ENCODE peak calls at places on chromosomes 13 and 19, in four cellular contexts. X is upper lobe of left lung, T is endodermal cell, E is progenitor cell of endocrine pancreas. U is an unnamed sample.

GRCh38 chr13:33931397-33931987 is 113.5 kb downstream of the RFC3 start:
- DNase-seq in T (peak; percentile 63), X (no peak), E (peak; percentile 21), U (no peak)

GRCh38 chr19:55602104-55603001 is 2.3 kb downstream of the ZNF524 start:
- DNase-seq in E (no peak), T (no peak), X (peak; percentile 88), U (no peak)

GRCh38 chr13:94345374-94346195 is 133.9 kb downstream of the DCT start:
- DNase-seq in E (no peak), T (no peak), X (no peak), U (no peak)

GRCh38 chr13:111844222-111844671 is 222.7 kb upstream of the SOX1 start:
- DNase-seq in X (no peak), T (no peak), E (no peak), U (no peak)

GRCh38 chr13:76884167-76884566 is 2.0 kb downstream of the KCTD12 start:
- DNase-seq in X (no peak), E (no peak), T (peak; percentile 87), U (no peak)

GRCh38 chr19:1663854-1664253 is 11.4 kb upstream of the TCF3 start:
- DNase-seq in X (no peak), E (no peak), T (no peak), U (no peak)

GRCh38 chr13:100235311-100235901 is 146.5 kb downstream of the PCCA start:
- DNase-seq in E (no peak), T (no peak), X (no peak), U (no peak)

GRCh38 chr13:34165158-34165557 is 347.2 kb downstream of the RFC3 start:
- DNase-seq in E (no peak), T (no peak), X (no peak), U (no peak)

GRCh38 chr13:101728615-101729014 is 276.1 kb downstream of the ITGBL1 start:
- DNase-seq in E (no peak), X (no peak), T (no peak), U (no peak)

GRCh38 chr19:2044709-2045500 is 6.1 kb downstream of the MKNK2 start:
- DNase-seq in T (peak; percentile 45), E (no peak), X (peak; percentile 69), U (no peak)

GRCh38 chr19:55766466-55766865 is 2.5 kb upstream of the RFPL4AL1 start:
- DNase-seq in X (no peak), T (no peak), E (no peak), U (no peak)

GRCh38 chr19:32456406-32456805 is 50.8 kb downstream of the DPY19L3 start:
- DNase-seq in X (no peak), T (no peak), E (no peak), U (no peak)

GRCh38 chr19:32460476-32460875 is 54.9 kb downstream of the DPY19L3 start:
- DNase-seq in X (no peak), E (no peak), T (no peak), U (no peak)

GRCh38 chr19:32458500-32459123 is 53.0 kb downstream of the DPY19L3 start:
- DNase-seq in T (no peak), E (no peak), X (no peak), U (no peak)

GRCh38 chr19:32457540-32457939 is 52.0 kb downstream of the DPY19L3 start:
- DNase-seq in E (no peak), T (no peak), X (no peak), U (no peak)

GRCh38 chr19:32459199-32459865 is 53.8 kb downstream of the DPY19L3 start:
- DNase-seq in X (no peak), E (no peak), T (no peak), U (no peak)
- TF ChIP-seq CTCF in X (no peak), E (no peak), T (no peak), U (no peak)

GRCh38 chr19:38653028-38653571 is 5.7 kb downstream of the ACTN4 start:
- DNase-seq in T (no peak), X (no peak), E (no peak), U (no peak)
- TF ChIP-seq CTCF in T (no peak), X (no peak), E (no peak), U (no peak)

GRCh38 chr13:50911937-50912624 is 2.5 kb downstream of the RNASEH2B start:
- DNase-seq in E (peak; percentile 84), X (no peak), T (peak; percentile 97), U (peak; percentile 82)
- TF ChIP-seq CTCF in E (peak; percentile 88), X (peak; percentile 85), T (peak; percentile 94), U (no peak)

GRCh38 chr19:48962849-48963165 is 2.3 kb upstream of the FTL start:
- DNase-seq in E (no peak), X (no peak), T (peak; percentile 58), U (no peak)

GRCh38 chr19:48961673-48962028 is 3.5 kb upstream of the FTL start:
- DNase-seq in T (peak; percentile 56), X (peak; percentile 85), E (no peak), U (no peak)

GRCh38 chr19:48963371-48964204 is 1.5 kb upstream of the FTL start:
- DNase-seq in E (peak; percentile 74), T (peak; percentile 94), X (peak; percentile 92), U (peak; percentile 55)

GRCh38 chr19:48961051-48961649 is 4.0 kb upstream of the FTL start:
- DNase-seq in E (no peak), T (no peak), X (peak; percentile 50), U (no peak)

GRCh38 chr19:48962029-48962848 is 2.9 kb upstream of the FTL start:
- DNase-seq in E (no peak), X (peak; percentile 84), T (peak; percentile 82), U (peak; percentile 53)
- TF ChIP-seq CTCF in E (no peak), X (no peak), T (no peak), U (no peak)

DNA sequence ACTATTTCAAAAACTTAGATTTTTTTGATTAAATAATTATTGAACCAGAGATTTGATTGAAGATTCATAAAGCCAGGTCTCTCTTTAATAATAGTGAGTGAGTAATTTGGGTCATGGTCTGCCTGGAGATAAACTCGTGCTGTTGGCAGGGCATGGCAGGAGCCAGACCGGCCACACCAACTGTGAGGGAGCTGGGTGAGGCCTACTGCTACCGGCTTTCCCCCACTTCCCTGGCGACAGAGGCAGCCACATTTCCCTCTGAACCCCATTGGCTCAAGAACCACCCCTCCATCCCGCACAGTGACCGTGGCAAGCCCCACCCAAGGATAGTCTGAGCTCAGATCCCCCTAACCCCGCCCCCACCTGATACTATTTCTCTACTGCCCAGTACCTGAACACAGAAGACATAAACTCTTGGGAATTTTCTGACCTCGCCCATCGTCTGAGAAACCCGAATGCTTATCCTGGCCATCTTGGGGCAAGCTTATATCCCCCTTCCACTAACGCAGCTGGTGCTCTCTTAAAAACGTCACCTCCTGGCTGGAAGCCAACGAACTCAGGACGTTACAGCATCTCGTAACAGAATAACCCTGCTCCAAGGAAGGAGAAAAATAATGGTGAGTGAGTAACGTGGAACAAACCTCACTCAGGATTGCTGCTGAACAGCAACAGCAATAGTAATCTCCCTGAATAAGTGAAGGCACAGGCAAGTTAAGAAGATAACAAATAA is 627.6 kb upstream of the PCDH9 start:
- DNase-seq in E (no peak), X (peak; percentile 15), T (no peak), U (no peak)
- TF ChIP-seq CTCF in E (no peak), X (no peak), T (no peak), U (no peak)

U was measured in activated B cell treated with CpG ODN at 0.5 μM for 24 hours.